ENCODE peak calls at places on chromosomes 7 and 10, in five cellular contexts. U, S, I, Y and J are unnamed samples.

GRCh38 chr7:34851431-34851830 is 185.9 kb downstream of the DPY19L1 start:
- DNase-seq in Y (no peak), U (no peak), S (no peak), I (no peak), J (no peak)

GRCh38 chr7:128209229-128210035 is 31.6 kb upstream of the LEP start:
- DNase-seq in U (peak), I (peak), Y (peak), S (peak), J (peak)

GRCh38 chr7:92904292-92905131 is 68.1 kb upstream of the CDK6 start:
- DNase-seq in U (peak), I (no peak), S (peak), Y (peak), J (peak)

GRCh38 chr7:114921636-114922150 is at the start of gene MDFIC:
- DNase-seq in S (no peak), Y (peak), U (no peak), I (peak), J (no peak)

GRCh38 chr7:99559276-99559915 is 954 bp downstream of the ZNF655 start:
- DNase-seq in S (no peak), U (no peak), Y (no peak), I (no peak), J (peak)

GRCh38 chr10:78755075-78755695 is 313.6 kb upstream of the ZMIZ1 start:
- DNase-seq in S (no peak), I (no peak), Y (no peak), U (no peak), J (no peak)

GRCh38 chr7:140230517-140230861 is 53.7 kb upstream of the KDM7A start:
- DNase-seq in S (peak), U (no peak), Y (no peak), I (no peak), J (no peak)

GRCh38 chr7:140229591-140230516 is 53.1 kb upstream of the KDM7A start:
- DNase-seq in I (no peak), Y (no peak), S (peak), U (no peak), J (no peak)

GRCh38 chr7:123649956-123650355 is 5.7 kb upstream of the LMOD2 start:
- DNase-seq in I (no peak), Y (peak), U (no peak), S (no peak), J (peak)

GRCh38 chr7:157318015-157318706 is 18.6 kb upstream of the DNAJB6 start:
- DNase-seq in S (no peak), I (peak), U (peak), Y (no peak), J (no peak)